ENCODE peak calls at places on chromosomes 3 and 15, in seven cellular contexts. I, A, X, T, K, V and D are unnamed samples.

GRCh38 chr15:80289558-80290277 is 37.7 kb upstream of the CTXND1 start:
- DNase-seq in T (no peak), I (no peak), V (no peak), X (no peak), A (no peak), K (no peak), D (no peak)

GRCh38 chr3:64684715-64685261 is 3.0 kb downstream of the ADAMTS9 start:
- DNase-seq in X (peak), K (no peak), T (peak), I (peak), V (no peak), A (peak), D (peak)

GRCh38 chr3:24272875-24273274 is 221.8 kb downstream of the THRB start:
- DNase-seq in K (no peak), T (no peak), X (no peak), A (peak), I (no peak), V (no peak), D (no peak)

GRCh38 chr3:128267541-128267940 is 114.3 kb downstream of the EEFSEC start:
- DNase-seq in I (no peak), T (no peak), V (no peak), A (no peak), K (no peak), X (no peak), D (no peak)

GRCh38 chr3:4821331-4821730 is 157.9 kb upstream of the BHLHE40 start:
- DNase-seq in V (no peak), I (no peak), T (no peak), A (peak), X (no peak), K (no peak), D (no peak)

GRCh38 chr3:114392831-114393230 is 99.0 kb downstream of the TIGIT start:
- DNase-seq in A (no peak), T (no peak), X (no peak), I (no peak), K (no peak), V (no peak), D (no peak)

GRCh38 chr3:153350420-153350819 is 188.4 kb downstream of the RAP2B start:
- DNase-seq in I (no peak), A (peak), T (no peak), X (no peak), K (no peak), V (peak), D (peak)

GRCh38 chr3:158522737-158523136 is 48.3 kb upstream of the MLF1 start:
- DNase-seq in V (peak), A (no peak), I (no peak), T (no peak), X (no peak), K (no peak), D (peak)

GRCh38 chr3:123859177-123859576 is 25.0 kb downstream of the MYLK start:
- DNase-seq in X (no peak), K (no peak), I (no peak), T (no peak), V (no peak), A (no peak), D (peak)

GRCh38 chr3:4531478-4532025 is 38.4 kb downstream of the ITPR1 start:
- DNase-seq in K (no peak), V (no peak), A (peak), X (no peak), T (no peak), I (no peak), D (no peak)

GRCh38 chr3:146100180-146100579 is 60.8 kb downstream of the PLOD2 start:
- DNase-seq in V (no peak), X (no peak), K (no peak), T (no peak), I (no peak), A (no peak), D (no peak)

GRCh38 chr15:74172751-74173544 is 562 bp upstream of the ISLR start:
- DNase-seq in I (peak), A (no peak), V (peak), K (peak), T (no peak), X (no peak), D (peak)

GRCh38 chr3:170494766-170495165 is 76.1 kb downstream of the CLDN11 start:
- DNase-seq in K (no peak), I (no peak), T (no peak), X (no peak), V (no peak), A (no peak), D (peak)

GRCh38 chr3:58260261-58260731 is 22.7 kb downstream of the ABHD6 start:
- DNase-seq in V (peak), T (no peak), K (no peak), X (no peak), I (no peak), A (peak), D (peak)

GRCh38 chr15:86336051-86336788 is 256.5 kb downstream of the AGBL1 start:
- DNase-seq in A (no peak), K (no peak), I (no peak), V (peak), T (no peak), X (no peak), D (peak)

GRCh38 chr3:64445318-64446300 is 220.3 kb upstream of the PRICKLE2 start:
- DNase-seq in X (peak), A (peak), V (peak), I (no peak), T (peak), K (no peak), D (no peak)

GRCh38 chr3:87145553-87145952 is 81.6 kb upstream of the CHMP2B start:
- DNase-seq in T (peak), K (peak), V (peak), X (no peak), I (no peak), A (no peak), D (peak)

GRCh38 chr15:72315706-72316370 is 4.1 kb downstream of the CELF6 start:
- DNase-seq in A (no peak), X (no peak), I (peak), K (peak), V (no peak), T (no peak), D (peak)

GRCh38 chr3:133930341-133930933 is 34.8 kb upstream of the RAB6B start:
- DNase-seq in V (peak), K (peak), I (no peak), A (peak), X (peak), T (peak), D (peak)

GRCh38 chr3:45127130-45127822 is 18.9 kb downstream of the CDCP1 start:
- DNase-seq in T (no peak), K (no peak), X (no peak), V (no peak), I (no peak), A (no peak), D (no peak)

GRCh38 chr3:57163751-57164150 is 1.4 kb downstream of the IL17RD start:
- DNase-seq in K (no peak), X (no peak), A (no peak), V (peak), I (no peak), T (no peak), D (peak)